ENCODE peak calls at places on chromosomes 16 and 17, in eight cellular contexts. T is cardiac fibroblast, X is adrenal gland, Q is BJ, K is heart right ventricle, I is MM.1S, L is MCF 10A, E is cardiac muscle cell. P is an unnamed sample.

GRCh38 chr17:41061969-41062368 is 2.1 kb upstream of the KRTAP2-3 start:
- DNase-seq in I (no peak), K (no peak), Q (peak), X (no peak), E (peak), T (peak), L (no peak), P (no peak)

GRCh38 chr17:34366529-34367107 is 3.6 kb upstream of the CCL1 start:
- DNase-seq in T (no peak), K (no peak), I (no peak), L (no peak), X (no peak), E (no peak), Q (no peak), P (no peak)

GRCh38 chr17:11241611-11242226 is 706 bp downstream of the SHISA6 start:
- DNase-seq in L (no peak), I (no peak), X (no peak), Q (no peak), K (no peak), E (no peak), T (no peak), P (no peak)

GRCh38 chr16:64305663-64306062 is 816.2 kb downstream of the CDH11 start:
- DNase-seq in Q (no peak), T (no peak), K (no peak), I (no peak), L (no peak), E (no peak), X (no peak), P (no peak)

GRCh38 chr16:11474617-11475291 is 112.0 kb downstream of the LITAF start:
- DNase-seq in L (no peak), Q (no peak), T (no peak), K (no peak), I (no peak), E (no peak), X (no peak), P (no peak)

GRCh38 chr17:40557531-40558299 is 7.6 kb downstream of the CCR7 start:
- DNase-seq in L (no peak), Q (no peak), X (peak), K (peak), T (peak), E (peak), I (no peak), P (no peak)

GRCh38 chr17:70137451-70138230 is 31.7 kb upstream of the KCNJ2 start:
- DNase-seq in X (peak), Q (peak), L (peak), K (peak), I (peak), E (peak), T (peak), P (no peak)

GRCh38 chr16:27980919-27981670 is 82.4 kb downstream of the GSG1L start:
- DNase-seq in E (no peak), L (no peak), T (no peak), X (no peak), I (no peak), K (no peak), Q (no peak), P (no peak)

GRCh38 chr16:64629622-64630021 is 492.2 kb downstream of the CDH11 start:
- DNase-seq in T (peak), I (no peak), L (peak), X (no peak), Q (no peak), K (no peak), E (no peak), P (no peak)

GRCh38 chr17:17538417-17539391 is 42.5 kb upstream of the RASD1 start:
- DNase-seq in Q (no peak), L (no peak), X (no peak), K (no peak), I (no peak), T (no peak), E (peak), P (no peak)

GRCh38 chr16:78415669-78416068 is 316.2 kb downstream of the WWOX start:
- DNase-seq in X (no peak), I (no peak), K (no peak), E (no peak), T (no peak), Q (no peak), L (no peak), P (no peak)

GRCh38 chr16:78413651-78414050 is 314.2 kb downstream of the WWOX start:
- DNase-seq in L (no peak), K (no peak), I (no peak), Q (no peak), T (no peak), X (no peak), E (no peak), P (no peak)

GRCh38 chr16:78421244-78421661 is 321.8 kb downstream of the WWOX start:
- DNase-seq in L (no peak), K (no peak), Q (no peak), T (no peak), I (no peak), E (no peak), X (no peak), P (no peak)

DNA sequence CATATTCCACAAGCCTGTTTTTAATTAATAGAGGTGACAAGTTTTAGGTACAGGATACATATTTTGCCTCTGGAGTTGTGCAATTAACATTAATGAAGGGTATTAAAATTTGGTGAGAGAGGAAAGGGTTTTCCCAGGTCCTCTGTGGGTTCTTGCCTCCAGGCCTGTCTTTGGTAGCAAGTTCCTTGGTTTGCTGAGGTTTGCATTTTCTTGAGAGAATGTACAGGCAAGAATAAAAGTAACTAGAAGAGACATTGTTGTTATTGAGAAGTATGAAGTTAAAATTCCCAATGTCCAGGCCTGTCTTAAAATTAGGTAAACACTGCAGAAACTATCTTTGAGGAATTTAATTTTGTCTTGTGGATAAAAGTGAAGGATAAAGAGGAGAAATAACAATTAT is 316.9 kb downstream of the WWOX start:
- DNase-seq in Q (no peak), T (no peak), I (no peak), X (no peak), K (no peak), L (no peak), E (no peak), P (no peak)
- TF ChIP-seq CTCF in Q (no peak), T (no peak), I (no peak), X (no peak), K (no peak), L (no peak), E (no peak), P (no peak)

DNA sequence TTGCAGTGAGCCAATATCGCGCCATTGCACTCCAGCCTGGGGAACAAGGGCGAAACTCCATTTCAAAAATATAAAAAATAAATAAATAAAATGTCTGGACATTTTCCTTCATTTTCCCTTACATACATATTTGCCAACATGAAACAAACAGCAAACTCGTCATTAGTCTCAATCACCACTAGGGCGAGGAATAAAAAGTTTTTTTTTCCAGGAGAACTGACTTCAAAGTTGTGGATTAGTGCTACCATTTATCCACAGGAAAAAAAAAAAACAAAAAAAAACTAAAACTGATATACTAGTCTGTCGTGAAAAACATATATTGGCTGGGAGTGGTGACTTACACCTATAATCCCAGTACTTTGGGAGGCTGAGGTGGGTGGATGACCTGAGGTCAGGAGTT is 77.0 kb upstream of the MTMR4 start:
- DNase-seq in L (no peak), X (no peak), K (no peak), I (no peak), T (no peak), Q (no peak), E (no peak), P (no peak)
- TF ChIP-seq CTCF in L (no peak), X (no peak), K (no peak), I (no peak), T (peak), Q (no peak), E (no peak), P (peak)

GRCh38 chr17:66740226-66740625 is 94.7 kb upstream of the CACNG5 start:
- DNase-seq in I (no peak), X (no peak), E (no peak), Q (no peak), L (no peak), K (no peak), T (no peak), P (no peak)

GRCh38 chr17:66739553-66739952 is 95.4 kb upstream of the CACNG5 start:
- DNase-seq in L (no peak), Q (no peak), T (no peak), K (no peak), X (no peak), E (no peak), I (no peak), P (no peak)

GRCh38 chr17:66734544-66734943 is 100.4 kb upstream of the CACNG5 start:
- DNase-seq in I (no peak), E (no peak), K (no peak), Q (no peak), L (no peak), X (no peak), T (no peak), P (no peak)

GRCh38 chr17:66733759-66734158 is 101.2 kb upstream of the CACNG5 start:
- DNase-seq in K (no peak), I (no peak), Q (no peak), E (peak), L (no peak), X (no peak), T (no peak), P (no peak)

DNA sequence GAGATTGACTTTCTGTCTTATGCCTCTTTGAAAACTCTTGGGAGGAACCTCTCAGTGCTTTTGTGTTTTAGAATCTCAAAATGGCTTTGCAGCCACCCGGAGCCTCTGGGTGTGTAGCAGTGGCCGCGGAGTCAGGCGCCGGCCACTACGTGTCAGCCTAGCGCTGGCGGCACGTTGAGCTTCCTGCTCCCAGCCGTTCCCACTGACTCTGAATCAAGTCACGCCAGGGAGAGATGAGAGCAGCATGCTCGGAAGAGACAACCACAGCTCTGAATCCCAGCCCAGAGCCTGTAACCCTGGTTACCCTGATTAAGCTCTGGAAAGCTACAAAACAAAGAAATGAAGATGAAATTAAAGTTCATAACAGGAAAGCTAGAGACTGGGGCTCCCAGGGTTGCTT is 97.4 kb upstream of the CACNG5 start:
- DNase-seq in Q (peak), E (peak), L (no peak), T (peak), X (no peak), K (peak), I (no peak), P (peak)
- TF ChIP-seq CTCF in Q (peak), E (peak), L (no peak), T (no peak), X (peak), K (no peak), I (no peak), P (no peak)

DNA sequence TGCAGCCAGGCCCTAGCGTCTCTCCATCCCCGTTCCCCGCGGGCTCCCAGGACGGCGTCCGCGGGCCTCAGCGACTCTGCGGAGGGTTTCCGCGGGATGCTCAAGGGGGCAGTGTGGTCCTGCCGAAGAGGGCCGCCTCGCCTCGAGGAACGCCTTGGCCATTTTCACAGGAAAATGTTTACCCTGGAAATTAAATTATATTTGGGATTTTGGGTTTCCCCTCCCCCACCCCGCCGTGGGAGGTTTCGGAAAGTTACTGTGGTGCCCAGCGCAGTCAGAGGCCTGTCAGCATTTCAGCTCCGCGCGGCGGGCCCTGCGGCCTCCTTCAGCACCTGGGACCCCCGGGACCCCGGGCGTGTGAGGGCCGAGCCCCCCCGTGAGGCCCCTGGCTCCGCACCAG is 94.5 kb downstream of the PCTP start:
- DNase-seq in Q (no peak), I (no peak), K (peak), L (no peak), T (peak), X (no peak), E (peak), P (peak)
- TF ChIP-seq CTCF in Q (peak), I (no peak), K (peak), L (no peak), T (peak), X (peak), E (peak), P (peak)

DNA sequence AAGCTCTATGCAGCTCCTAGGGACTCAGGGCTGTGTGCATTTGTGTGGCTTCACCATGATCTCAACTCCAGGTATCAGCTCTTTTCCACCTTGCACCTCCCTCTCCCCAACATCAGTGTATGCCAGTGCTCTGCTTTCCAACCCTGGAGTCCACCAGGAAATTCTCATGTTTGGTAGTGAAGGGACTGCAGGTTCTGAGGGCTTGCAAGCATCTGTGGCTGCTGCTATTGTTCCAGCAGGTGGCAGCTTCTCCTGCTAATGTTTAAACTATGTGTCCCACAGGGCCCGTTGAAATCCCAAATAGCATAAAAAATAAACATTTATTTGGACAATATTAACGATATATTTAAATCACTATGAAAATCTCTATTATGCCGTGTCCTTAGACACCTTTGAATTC is 82.0 kb downstream of the RGS9 start:
- DNase-seq in Q (no peak), K (no peak), X (no peak), T (peak), E (no peak), I (no peak), L (no peak), P (no peak)
- TF ChIP-seq CTCF in Q (peak), K (no peak), X (no peak), T (peak), E (peak), I (no peak), L (no peak), P (no peak)

GRCh38 chr16:48681520-48681919 is 71.5 kb upstream of the N4BP1 start:
- DNase-seq in K (no peak), I (no peak), X (no peak), L (no peak), Q (no peak), T (no peak), E (no peak), P (no peak)
- TF ChIP-seq CTCF in K (no peak), I (peak), X (no peak), L (no peak), Q (no peak), T (no peak), E (no peak), P (peak)

GRCh38 chr16:2150418-2151187 is 2.2 kb downstream of the RAB26 start:
- DNase-seq in X (no peak), K (no peak), Q (no peak), I (no peak), E (peak), L (peak), T (peak), P (no peak)

GRCh38 chr16:2154533-2155090 is 970 bp upstream of the TRAF7 start:
- DNase-seq in E (no peak), L (no peak), T (peak), K (no peak), Q (no peak), X (no peak), I (peak), P (no peak)

GRCh38 chr16:2155091-2156024 is at the start of gene TRAF7:
- DNase-seq in E (peak), I (peak), L (peak), T (peak), X (peak), Q (peak), K (peak), P (peak)

GRCh38 chr16:2151188-2152091 is 3.0 kb downstream of the RAB26 start:
- DNase-seq in I (no peak), X (no peak), L (peak), T (peak), Q (no peak), K (no peak), E (no peak), P (no peak)

GRCh38 chr16:2152695-2153506 is 2.7 kb upstream of the TRAF7 start:
- DNase-seq in K (no peak), Q (no peak), I (peak), L (peak), T (peak), E (peak), X (no peak), P (no peak)
- TF ChIP-seq CTCF in K (no peak), Q (no peak), I (no peak), L (no peak), T (no peak), E (no peak), X (no peak), P (no peak)

GRCh38 chr16:71869089-71869488 is 14.9 kb downstream of the ZNF821 start:
- DNase-seq in Q (no peak), E (no peak), I (no peak), T (no peak), X (no peak), L (no peak), K (no peak), P (no peak)

GRCh38 chr16:71870818-71871217 is 13.2 kb downstream of the ZNF821 start:
- DNase-seq in Q (no peak), X (no peak), K (no peak), I (no peak), T (no peak), L (no peak), E (no peak), P (no peak)

GRCh38 chr16:71865173-71865863 is 18.7 kb downstream of the ZNF821 start:
- DNase-seq in E (no peak), I (no peak), T (no peak), Q (no peak), X (no peak), L (no peak), K (no peak), P (no peak)

GRCh38 chr16:71863995-71864394 is 18.2 kb downstream of the ATXN1L start:
- DNase-seq in K (no peak), T (no peak), E (no peak), L (no peak), I (no peak), X (no peak), Q (no peak), P (no peak)

DNA sequence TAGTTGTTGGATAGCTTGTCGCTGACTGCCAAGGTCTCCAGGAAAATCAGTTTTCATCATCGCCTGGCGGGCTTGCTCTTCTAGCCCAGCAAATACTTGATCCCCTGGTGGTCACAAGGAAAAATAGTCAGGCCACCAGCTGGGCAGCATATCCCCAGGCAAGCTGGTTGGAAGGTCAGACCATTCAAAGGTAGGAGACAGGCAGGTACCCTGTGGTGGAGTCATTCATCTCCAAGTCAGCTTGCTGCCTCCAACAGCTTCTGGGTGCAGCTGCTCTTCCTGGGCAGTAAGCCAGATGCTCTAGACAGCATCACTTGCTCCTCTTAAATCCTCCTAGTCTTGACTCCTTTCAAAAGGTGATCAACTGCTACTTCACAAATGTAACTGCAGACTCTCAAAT is 16.0 kb downstream of the ZNF821 start:
- DNase-seq in X (no peak), I (no peak), E (no peak), T (no peak), Q (no peak), K (no peak), L (no peak), P (no peak)
- TF ChIP-seq CTCF in X (no peak), I (no peak), E (no peak), T (no peak), Q (no peak), K (no peak), L (no peak), P (peak)